ENCODE peak calls at places on chromosome 20, in eight cellular contexts. U is BE2C, B is glutamatergic neuron, Y is A549, N is cardiac muscle cell, R is nephron progenitor cell, O is mesothelial cell of epicardium, W is OCI-LY7. H is an unnamed sample.

GRCh38 chr20:17646901-17647301 is 35.1 kb downstream of the RRBP1 start:
- DNase-seq in B (peak; percentile 38), U (no peak), Y (no peak), N (no peak), R (no peak), W (peak; percentile 35), O (peak; percentile 3), H (no peak)

GRCh38 chr20:50003253-50003656 is 20.5 kb downstream of the SNAI1 start:
- DNase-seq in B (no peak), W (no peak), Y (peak; percentile 42), U (no peak), N (no peak), O (no peak), R (no peak), H (no peak)

GRCh38 chr20:19858972-19859371 is 100.9 kb downstream of the RIN2 start:
- DNase-seq in R (no peak), Y (no peak), N (no peak), B (no peak), U (no peak), O (no peak), W (no peak), H (no peak)

GRCh38 chr20:11323821-11324220 is 593.9 kb upstream of the BTBD3 start:
- DNase-seq in Y (no peak), U (no peak), R (no peak), B (no peak), N (no peak), O (no peak), W (no peak), H (no peak)

GRCh38 chr20:34927736-34928135 is 27.9 kb downstream of the GSS start:
- DNase-seq in Y (no peak), U (no peak), R (no peak), N (no peak), O (no peak), W (no peak), B (no peak), H (no peak)

GRCh38 chr20:41048475-41049242 is 20.0 kb downstream of the TOP1 start:
- DNase-seq in O (no peak), B (no peak), W (peak; percentile 49), Y (no peak), U (no peak), R (no peak), N (no peak), H (no peak)

GRCh38 chr20:15154070-15154469 is 816.7 kb upstream of the FLRT3 start:
- DNase-seq in O (no peak), W (no peak), U (no peak), N (no peak), R (no peak), Y (no peak), B (no peak), H (no peak)

GRCh38 chr20:8367679-8368078 is 235.6 kb downstream of the PLCB1 start:
- DNase-seq in O (no peak), W (no peak), B (no peak), N (no peak), U (no peak), R (no peak), Y (no peak), H (no peak)

GRCh38 chr20:45892049-45892816 is 1.1 kb downstream of the CTSA start:
- DNase-seq in N (no peak), R (no peak), W (no peak), B (no peak), O (no peak), Y (peak; percentile 50), U (no peak), H (no peak)

GRCh38 chr20:11901127-11901526 is 16.6 kb upstream of the BTBD3 start:
- DNase-seq in B (no peak), N (no peak), W (no peak), O (no peak), Y (no peak), U (no peak), R (no peak), H (no peak)

GRCh38 chr20:3705491-3705969 is 6.9 kb downstream of the SIGLEC1 start:
- DNase-seq in B (no peak), N (no peak), W (no peak), U (no peak), Y (no peak), O (no peak), R (no peak), H (no peak)

GRCh38 chr20:19492116-19492515 is 265.9 kb upstream of the RIN2 start:
- DNase-seq in U (no peak), W (no peak), Y (no peak), O (no peak), B (no peak), R (no peak), N (no peak), H (no peak)

GRCh38 chr20:13271977-13272975 is 51.2 kb downstream of the ISM1 start:
- DNase-seq in O (no peak), B (no peak), U (no peak), W (no peak), N (no peak), R (no peak), Y (no peak), H (no peak)

DNA sequence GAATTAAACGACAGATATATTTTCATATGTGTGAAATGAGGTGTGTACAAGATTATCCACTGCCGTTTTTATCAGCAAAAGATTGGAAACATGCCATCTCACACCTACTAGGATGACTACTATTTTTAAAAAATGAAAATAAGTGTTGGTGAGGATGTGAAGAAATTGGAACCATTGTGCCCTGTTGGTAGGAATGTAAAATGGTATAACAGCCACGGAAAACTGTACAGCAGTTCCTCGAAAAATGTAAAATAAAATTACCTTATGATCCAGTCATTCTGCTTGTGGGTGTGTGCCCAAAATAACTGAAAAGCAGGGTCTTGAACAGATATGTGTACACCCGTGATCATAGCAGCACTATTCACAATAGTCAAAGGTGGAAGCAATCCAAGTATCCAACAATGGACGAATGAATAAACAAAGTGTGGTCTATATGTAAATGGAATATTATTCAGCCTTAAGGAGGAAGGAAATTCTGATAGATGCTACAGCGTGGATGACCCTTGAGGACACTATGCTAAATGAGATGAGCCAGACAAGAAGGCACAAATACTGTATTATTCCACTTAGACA is 27.0 kb upstream of the CCN5 start:
- DNase-seq in B (no peak), W (no peak), Y (no peak), O (no peak), R (no peak), N (no peak), U (no peak), H (no peak)
- TF ChIP-seq CTCF in B (no peak), W (no peak), Y (no peak), O (no peak), R (no peak), N (peak; percentile 9), U (no peak), H (no peak)

DNA sequence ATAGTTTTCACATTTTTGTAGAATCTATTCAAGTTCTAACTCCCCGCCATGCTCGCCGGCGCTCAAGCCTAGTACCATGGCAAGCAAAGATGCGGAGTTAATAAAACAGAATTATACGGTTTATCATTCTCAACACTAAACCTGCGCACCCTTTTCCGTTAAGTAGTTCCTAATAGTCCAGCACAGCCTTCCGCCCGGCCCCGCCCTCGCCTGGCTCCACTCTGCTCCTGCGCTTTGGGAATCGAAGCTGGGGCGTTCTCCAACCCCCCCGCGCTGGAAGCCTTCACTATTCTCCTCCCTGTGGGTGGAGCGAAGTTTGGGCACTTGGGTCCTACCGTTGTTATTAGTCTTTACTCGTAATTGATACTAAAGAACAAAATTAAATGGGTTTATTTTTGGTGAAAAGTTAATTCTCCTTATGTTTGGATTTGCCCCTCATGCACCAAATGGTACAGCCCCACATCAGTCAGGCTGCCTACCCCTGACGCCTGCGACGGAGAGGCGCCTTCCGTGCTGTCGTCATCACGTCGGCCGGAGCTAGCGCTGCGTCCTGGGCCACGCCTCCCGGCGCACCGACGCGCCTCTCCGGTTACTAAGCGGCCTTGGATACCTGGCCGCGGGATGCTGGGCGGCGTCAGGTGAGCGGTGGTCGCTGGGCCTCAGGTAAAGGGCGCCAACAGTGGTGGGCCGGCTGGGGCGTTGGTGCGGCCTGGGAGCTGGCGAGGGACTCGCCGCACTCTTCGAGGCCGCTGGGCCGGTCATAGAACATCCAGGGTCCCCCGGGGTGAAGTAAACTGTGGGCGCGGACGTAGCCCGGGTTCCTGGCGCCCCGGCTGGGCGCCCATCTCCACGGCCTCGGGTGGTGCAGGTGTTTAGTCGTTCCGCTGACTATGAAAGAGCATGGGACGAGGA is at the start of gene IFT52:
- DNase-seq in O (peak; percentile 84), W (peak; percentile 95), Y (peak; percentile 93), U (peak; percentile 94), R (peak; percentile 84), N (peak; percentile 95), B (peak; percentile 89), H (peak; percentile 71)
- TF ChIP-seq CTCF in O (no peak), W (no peak), Y (no peak), U (no peak), R (no peak), N (no peak), B (no peak), H (no peak)

GRCh38 chr20:16245879-16246278 is 327.4 kb downstream of the KIF16B start:
- DNase-seq in U (peak; percentile 20), N (no peak), Y (no peak), B (no peak), W (no peak), O (no peak), R (no peak), H (no peak)
- TF ChIP-seq CTCF in U (no peak), N (no peak), Y (no peak), B (no peak), W (no peak), O (no peak), R (no peak), H (no peak)

GRCh38 chr20:31848088-31848999 is 2.9 kb upstream of the FOXS1 start:
- DNase-seq in B (no peak), N (no peak), W (no peak), R (no peak), U (no peak), Y (no peak), O (no peak), H (no peak)

GRCh38 chr20:31846793-31847138 is 1.4 kb upstream of the FOXS1 start:
- DNase-seq in B (no peak), R (no peak), W (no peak), Y (no peak), O (no peak), U (no peak), N (no peak), H (no peak)

GRCh38 chr20:31851240-31851955 is 6.0 kb upstream of the FOXS1 start:
- DNase-seq in B (no peak), Y (no peak), U (no peak), R (no peak), W (no peak), N (no peak), O (no peak), H (no peak)

GRCh38 chr20:31845300-31845863 is at the start of gene FOXS1:
- DNase-seq in N (peak; percentile 78), W (no peak), Y (no peak), U (no peak), B (peak; percentile 70), O (no peak), R (peak; percentile 65), H (peak; percentile 37)

GRCh38 chr20:31849306-31849930 is 4.0 kb upstream of the FOXS1 start:
- DNase-seq in N (no peak), B (no peak), O (no peak), W (no peak), R (no peak), Y (no peak), U (no peak), H (no peak)
- TF ChIP-seq CTCF in N (no peak), B (no peak), O (no peak), W (no peak), R (no peak), Y (no peak), U (no peak), H (no peak)

GRCh38 chr20:39105551-39105950 is 143.4 kb downstream of the DHX35 start:
- DNase-seq in Y (no peak), N (no peak), O (no peak), R (no peak), B (no peak), U (no peak), W (no peak), H (no peak)
- TF ChIP-seq CTCF in Y (no peak), N (no peak), O (no peak), R (no peak), B (peak; percentile 7), U (peak; percentile 21), W (peak; percentile 62), H (peak; percentile 18)

H was measured in neural crest cell.